ENCODE peak calls at places on chromosomes 7 and 10, in four cellular contexts. R is HL-60, S is HuH-7, P is fibroblast of the conjunctiva. A is an unnamed sample.

GRCh38 chr10:29946953-29947700 is 112.3 kb downstream of the JCAD start:
- DNase-seq in R (no peak), S (no peak), P (peak; percentile 69), A (no peak)

GRCh38 chr10:111261066-111261465 is 184.2 kb downstream of the ADRA2A start:
- DNase-seq in R (no peak), S (no peak), P (no peak), A (no peak)

GRCh38 chr10:30476511-30476910 is 42.5 kb downstream of the MAP3K8 start:
- DNase-seq in R (no peak), S (no peak), P (no peak), A (no peak)

GRCh38 chr10:58179238-58179637 is 88.5 kb downstream of the IPMK start:
- DNase-seq in R (no peak), S (no peak), P (no peak), A (no peak)

GRCh38 chr10:44370731-44371248 is 14.1 kb downstream of the CXCL12 start:
- DNase-seq in R (no peak), S (no peak), P (no peak), A (no peak)

GRCh38 chr10:33571616-33572015 is 237.1 kb upstream of the NRP1 start:
- DNase-seq in R (no peak), S (peak; percentile 13), P (no peak), A (no peak)

GRCh38 chr7:154503962-154504550 is 451.9 kb downstream of the DPP6 start:
- DNase-seq in R (no peak), S (no peak), P (no peak), A (no peak)

GRCh38 chr7:141752634-141753033 is 11.3 kb upstream of the TAS2R3 start:
- DNase-seq in R (no peak), S (no peak), P (no peak), A (no peak)

GRCh38 chr7:155457544-155458316 is at the start of gene EN2:
- DNase-seq in R (no peak), S (no peak), P (no peak), A (no peak)

GRCh38 chr7:144622751-144623150 is 213.1 kb downstream of the TPK1 start:
- DNase-seq in R (no peak), S (no peak), P (no peak), A (no peak)

GRCh38 chr10:30553625-30554442 is 75.7 kb downstream of the LYZL2 start:
- DNase-seq in R (no peak), S (peak; percentile 69), P (peak; percentile 31), A (no peak)

GRCh38 chr10:71920540-71921318 is 43.5 kb upstream of the CHST3 start:
- DNase-seq in R (no peak), S (no peak), P (no peak), A (no peak)

GRCh38 chr10:73968101-73968515 is 29.8 kb upstream of the VCL start:
- DNase-seq in R (no peak), S (no peak), P (no peak), A (no peak)

GRCh38 chr10:86243651-86244155 is 122.9 kb downstream of the GRID1 start:
- DNase-seq in R (no peak), S (no peak), P (no peak), A (no peak)

GRCh38 chr10:48700493-48700892 is 15.8 kb downstream of the WDFY4 start:
- DNase-seq in R (no peak), S (no peak), P (no peak), A (no peak)

GRCh38 chr7:69123003-69123402 is 475.3 kb upstream of the AUTS2 start:
- DNase-seq in R (no peak), S (no peak), P (no peak), A (no peak)

GRCh38 chr10:61284222-61284890 is 168.8 kb downstream of the TMEM26 start:
- DNase-seq in R (peak; percentile 13), S (peak; percentile 3), P (peak; percentile 46), A (peak; percentile 3)

GRCh38 chr10:104351919-104352318 is 1.7 kb upstream of the CFAP58 start:
- DNase-seq in R (no peak), S (no peak), P (no peak), A (no peak)

GRCh38 chr10:121873236-121873635 is 54.6 kb downstream of the ATE1 start:
- DNase-seq in R (no peak), S (no peak), P (no peak), A (no peak)

GRCh38 chr10:49323171-49323895 is 24.4 kb downstream of the C10orf71 start:
- DNase-seq in R (no peak), S (no peak), P (no peak), A (no peak)

GRCh38 chr7:104972510-104972909 is 41.5 kb upstream of the KMT2E start:
- DNase-seq in R (no peak), S (no peak), P (no peak), A (no peak)

A was measured in GF-D8.